ENCODE peak calls at places on chromosomes 7 and 10, in ten cellular contexts. K is psoas muscle, D is GM12865, F is upper lobe of right lung, I is cardiac muscle cell, B is brain microvascular endothelial cell, X is Caco-2, E is pancreas, J is uterus, O is HL-60. P is an unnamed sample.

GRCh38 chr7:141280100-141280499 is 206.2 kb downstream of the TMEM178B start:
- DNase-seq in I (no peak), E (no peak), D (no peak), F (no peak), O (no peak), K (no peak), J (no peak), X (no peak), B (no peak), P (no peak)

GRCh38 chr7:67021260-67021659 is 24.6 kb downstream of the TYW1 start:
- DNase-seq in D (no peak), I (no peak), F (no peak), K (no peak), B (no peak), O (no peak), J (no peak), E (no peak), X (no peak), P (no peak)

GRCh38 chr10:348456-348855 is 213.2 kb downstream of the ZMYND11 start:
- DNase-seq in I (no peak), B (no peak), F (peak; percentile 61), E (no peak), D (no peak), O (no peak), K (no peak), X (no peak), J (no peak), P (no peak)

GRCh38 chr10:131087464-131088215 is 223.9 kb downstream of the TCERG1L start:
- DNase-seq in O (no peak), E (no peak), F (no peak), K (no peak), I (no peak), J (no peak), D (no peak), X (no peak), B (no peak), P (no peak)

GRCh38 chr7:131557521-131558385 is 1.3 kb upstream of the PODXL start:
- DNase-seq in I (peak; percentile 49), F (no peak), O (no peak), B (no peak), E (no peak), D (no peak), K (peak; percentile 42), J (peak; percentile 39), X (peak; percentile 58), P (no peak)

GRCh38 chr10:110158051-110159005 is 49.1 kb upstream of the MXI1 start:
- DNase-seq in E (no peak), B (no peak), K (no peak), O (no peak), X (no peak), D (no peak), J (no peak), F (no peak), I (no peak), P (no peak)

GRCh38 chr10:20795391-20795790 is 101.7 kb downstream of the NEBL start:
- DNase-seq in K (no peak), F (no peak), D (no peak), X (no peak), E (no peak), O (no peak), B (no peak), I (no peak), J (no peak), P (no peak)

GRCh38 chr10:61397175-61397986 is 55.8 kb downstream of the TMEM26 start:
- DNase-seq in E (no peak), D (no peak), B (no peak), I (no peak), O (peak; percentile 53), F (no peak), K (no peak), J (no peak), X (no peak), P (no peak)

GRCh38 chr7:27199820-27200760 is at the start of gene HOXA13:
- DNase-seq in F (peak; percentile 57), I (peak; percentile 67), B (no peak), J (no peak), X (peak; percentile 73), K (no peak), O (no peak), D (no peak), E (peak; percentile 62), P (no peak)

GRCh38 chr10:95441547-95441923 is 119.6 kb downstream of the SORBS1 start:
- DNase-seq in I (no peak), K (no peak), J (no peak), B (no peak), F (no peak), O (no peak), X (no peak), D (peak; percentile 17), E (no peak), P (no peak)

DNA sequence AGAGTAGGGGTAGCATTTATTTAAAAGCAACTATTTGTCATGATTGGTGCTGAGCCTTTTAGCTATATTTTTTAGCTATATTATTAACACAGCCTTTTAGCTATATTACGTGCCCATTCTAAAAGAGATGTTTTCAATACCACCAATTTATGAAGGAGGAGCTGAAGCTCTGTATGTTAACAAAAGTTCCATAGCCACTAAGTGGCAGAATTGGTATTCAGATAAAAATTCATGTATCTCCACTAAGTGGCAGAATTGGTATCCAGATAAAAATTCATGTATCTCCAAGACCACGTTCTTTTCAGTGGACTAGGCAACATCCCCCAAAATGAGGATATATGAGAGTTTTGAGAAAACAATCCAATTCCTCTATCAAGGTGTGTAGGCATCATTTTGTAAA is 268.6 kb downstream of the HGF start:
- DNase-seq in X (no peak), D (peak; percentile 9), J (no peak), I (no peak), E (no peak), K (no peak), B (peak; percentile 43), O (no peak), F (no peak), P (no peak)
- TF ChIP-seq CTCF in X (peak; percentile 3), D (no peak), J (no peak), I (peak; percentile 48), E (no peak), K (no peak), B (peak; percentile 32), O (no peak), F (peak; percentile 17), P (peak; percentile 12)

GRCh38 chr10:123751340-123751739 is 85.2 kb downstream of the GPR26 start:
- DNase-seq in X (no peak), I (no peak), F (no peak), D (no peak), B (no peak), J (no peak), O (no peak), K (no peak), E (no peak), P (no peak)
- H3K4me3 ChIP-seq in X (no peak overlapping the region), I (no peak overlapping the region), F (no peak overlapping the region), D (no peak overlapping the region), B (no peak overlapping the region), J (no peak overlapping the region), O (no peak overlapping the region), K (no peak overlapping the region), E (no peak overlapping the region), P (no peak overlapping the region)

GRCh38 chr7:12638851-12639467 is 48.5 kb upstream of the ARL4A start:
- DNase-seq in J (no peak), B (no peak), F (no peak), D (peak; percentile 44), K (no peak), I (peak; percentile 38), X (no peak), O (peak; percentile 7), E (no peak), P (no peak)
- TF ChIP-seq CTCF in J (peak; percentile 59), B (peak; percentile 36), F (peak; percentile 66), D (peak; percentile 43), K (peak; percentile 60), I (peak; percentile 47), X (peak; percentile 39), O (peak; percentile 12), E (peak; percentile 53), P (peak; percentile 48)

DNA sequence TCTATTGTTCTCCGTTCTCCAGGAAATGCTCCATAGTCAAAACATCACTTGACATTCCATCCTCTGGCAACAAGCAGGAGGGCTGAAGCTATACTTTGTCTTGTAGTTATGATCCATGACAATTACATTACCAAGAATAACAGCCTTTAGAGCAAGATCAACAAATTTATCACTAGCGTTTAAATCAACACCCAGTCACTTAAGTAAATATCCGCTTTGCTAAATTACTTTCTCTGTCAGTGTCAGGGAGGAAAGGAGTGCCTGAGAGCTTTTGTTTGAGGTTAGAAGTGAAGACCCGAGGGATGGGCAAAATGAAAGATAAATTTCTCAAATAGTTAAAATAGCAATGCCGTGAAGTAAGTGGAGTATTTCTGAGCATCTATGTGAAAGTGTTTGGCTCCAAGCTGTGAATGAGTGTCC is 236.1 kb upstream of the BMPER start:
- DNase-seq in J (no peak), E (no peak), K (no peak), F (no peak), X (no peak), I (no peak), O (no peak), B (peak; percentile 27), D (no peak), P (no peak)
- H3K4me3 ChIP-seq in J (no peak overlapping the region), E (no peak overlapping the region), K (no peak overlapping the region), F (no peak overlapping the region), X (no peak overlapping the region), I (no peak overlapping the region), O (no peak overlapping the region), B (no peak overlapping the region), D (no peak overlapping the region), P (no peak overlapping the region)

DNA sequence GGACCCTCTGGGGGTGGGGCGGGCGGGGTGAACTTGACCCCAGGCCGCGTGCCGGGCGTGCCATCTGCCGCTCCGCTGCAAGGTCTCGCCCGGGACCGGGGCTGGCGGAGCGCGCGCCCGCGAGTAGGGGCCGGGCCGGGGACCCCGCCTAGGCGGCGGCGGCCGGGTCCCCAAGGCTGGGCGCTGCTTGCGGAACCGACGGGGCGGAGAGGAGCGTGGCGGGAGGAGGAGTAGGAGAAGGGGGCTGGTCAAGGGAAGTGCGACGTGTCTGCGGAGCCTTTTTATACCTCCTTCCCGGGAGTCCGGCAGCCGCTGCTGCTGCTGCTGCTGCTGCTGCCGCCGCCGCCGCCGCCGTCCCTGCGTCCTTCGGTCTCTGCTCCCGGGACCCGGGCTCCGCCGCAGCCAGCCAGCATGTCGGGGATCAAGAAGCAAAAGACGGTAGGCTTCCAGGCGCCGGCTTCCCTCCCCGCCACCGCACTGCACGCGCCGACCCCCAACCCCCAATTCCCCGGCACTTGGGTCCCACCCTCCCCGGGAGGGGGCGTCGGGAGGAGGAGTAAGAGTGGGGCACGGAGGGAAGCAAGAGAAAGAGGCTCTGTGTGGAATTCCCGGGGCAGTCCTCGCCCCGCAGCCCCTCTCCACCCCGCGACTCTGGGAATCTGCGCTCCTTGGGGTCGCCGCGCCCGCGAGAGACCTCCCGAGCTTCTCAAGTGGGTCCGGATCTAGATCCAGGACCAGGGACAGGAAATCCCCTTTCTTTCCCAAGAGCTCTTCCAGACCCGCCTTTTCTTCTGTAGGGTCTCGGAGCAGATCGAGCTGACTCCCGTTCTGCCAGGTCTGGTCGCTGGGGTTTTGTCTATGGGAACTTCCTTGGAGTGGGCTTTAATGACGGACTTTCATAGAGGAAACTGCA is at the start of gene PAPSS2:
- DNase-seq in I (peak; percentile 65), B (peak; percentile 66), J (peak; percentile 59), E (peak; percentile 80), O (no peak), K (peak; percentile 56), X (peak; percentile 48), F (peak; percentile 89), D (peak; percentile 54), P (no peak)
- TF ChIP-seq CTCF in I (peak; percentile 25), B (peak; percentile 44), J (no peak), E (no peak), O (no peak), K (no peak), X (peak; percentile 17), F (no peak), D (no peak), P (no peak)